ENCODE peak calls at places on chromosomes 7 and 10, in five cellular contexts. G is BE2C; P is stimulated activated naive CD8-positive, alpha-beta T cell treated with anti-CD3 and anti-CD28 coated beads, Interleukin-15, Interleukin-2, amounts not matched to agents 100 U/mL and 50 U/mL, for 24 hours; T is CD4-positive, alpha-beta T cell; J is astrocyte of the hippocampus. Z is an unnamed sample.

GRCh38 chr7:131106681-131107342 is 220.9 kb upstream of the MKLN1 start:
- DNase-seq in J (peak), T (peak), G (peak), P (peak), Z (peak)

GRCh38 chr10:13414855-13415254 is 66.8 kb upstream of the SEPHS1 start:
- DNase-seq in J (peak), T (no peak), P (no peak), G (no peak), Z (no peak)

GRCh38 chr7:133433165-133433812 is 180.4 kb downstream of the EXOC4 start:
- DNase-seq in P (no peak), T (no peak), G (no peak), J (no peak), Z (no peak)

GRCh38 chr7:135253851-135254815 is 20.5 kb downstream of the STRA8 start:
- DNase-seq in J (peak), T (no peak), G (peak), P (no peak), Z (no peak)

GRCh38 chr10:49617281-49618020 is 3.6 kb downstream of the CHAT start:
- DNase-seq in J (no peak), P (no peak), T (no peak), G (no peak), Z (peak)

GRCh38 chr7:95660023-95660434 is 63.7 kb upstream of the PDK4 start:
- DNase-seq in T (no peak), J (no peak), P (no peak), G (no peak), Z (no peak)

GRCh38 chr7:2929321-2930201 is 85.5 kb upstream of the GNA12 start:
- DNase-seq in T (no peak), P (no peak), J (no peak), G (no peak), Z (no peak)

GRCh38 chr7:1040790-1041189 is 3.6 kb upstream of the GPR146 start:
- DNase-seq in T (no peak), J (peak), P (no peak), G (peak), Z (peak)

GRCh38 chr10:124898493-124898892 is 43.4 kb upstream of the ZRANB1 start:
- DNase-seq in G (no peak), T (no peak), J (no peak), P (no peak), Z (no peak)

GRCh38 chr10:124756156-124756555 is 12.0 kb upstream of the FAM53B start:
- DNase-seq in P (no peak), T (no peak), G (no peak), J (no peak), Z (no peak)

GRCh38 chr10:58952747-58953466 is 223.5 kb upstream of the PHYHIPL start:
- DNase-seq in P (peak), G (peak), T (no peak), J (peak), Z (peak)

GRCh38 chr7:55307123-55307916 is 57.8 kb upstream of the LANCL2 start:
- DNase-seq in P (no peak), T (no peak), G (no peak), J (peak), Z (no peak)

GRCh38 chr7:156604836-156605695 is 35.5 kb upstream of the RNF32 start:
- DNase-seq in J (no peak), P (no peak), G (no peak), T (no peak), Z (no peak)

GRCh38 chr7:99234185-99234584 is 26.3 kb upstream of the KPNA7 start:
- DNase-seq in J (no peak), T (no peak), G (no peak), P (no peak), Z (no peak)

GRCh38 chr7:87312215-87312865 is 33.1 kb upstream of the CROT start:
- DNase-seq in G (peak), T (peak), J (peak), P (peak), Z (peak)

GRCh38 chr7:116687801-116688201 is 15.8 kb downstream of the MET start:
- DNase-seq in G (no peak), T (no peak), J (peak), P (no peak), Z (no peak)

GRCh38 chr7:94274828-94275227 is 119.9 kb upstream of the COL1A2 start:
- DNase-seq in P (no peak), G (no peak), J (no peak), T (no peak), Z (no peak)

GRCh38 chr7:151705744-151706567 is 171.0 kb downstream of the PRKAG2 start:
- DNase-seq in T (no peak), G (peak), P (peak), J (peak), Z (no peak)

GRCh38 chr7:64802699-64803098 is 8.5 kb downstream of the ZNF138 start:
- DNase-seq in J (no peak), P (no peak), G (no peak), T (no peak), Z (no peak)